ENCODE peak calls at places on chromosomes 13 and 19, in nine cellular contexts. F is stimulated activated CD4-positive, alpha-beta T cell treated with anti-CD3 and anti-CD28 coated beads, Interleukin-1b, Interleukin-23, amount 100 ng/mL, for 48 hours; Z is AG04450; K is left lung; C is adipocyte; R is stimulated activated CD8-positive, alpha-beta memory T cell treated with anti-CD3 and anti-CD28 coated beads, Interleukin-4, amount 100 ng/mL, for 24 hours; O is lower leg skin; Q is GM03348; L is activated CD8-positive, alpha-beta memory T cell treated with anti-CD3 and anti-CD28 coated beads for 48 hours. X is an unnamed sample.

GRCh38 chr13:107348931-107349330 is 781.0 kb upstream of the ARGLU1 start:
- DNase-seq in F (no peak), Z (no peak), K (no peak), C (peak; percentile 68), R (no peak), O (no peak), Q (no peak), L (no peak), X (no peak)

GRCh38 chr19:53172892-53173291 is 14.0 kb upstream of the ZNF347 start:
- DNase-seq in F (no peak), Z (no peak), K (no peak), C (no peak), R (no peak), O (no peak), Q (no peak), L (no peak), X (no peak)

GRCh38 chr19:17867087-17867486 is 4.7 kb upstream of the SLC5A5 start:
- DNase-seq in F (no peak), Z (no peak), K (no peak), C (no peak), R (no peak), O (no peak), Q (no peak), L (no peak), X (no peak)

GRCh38 chr19:58572026-58572817 is 913 bp downstream of the MZF1 start:
- DNase-seq in F (no peak), Z (no peak), K (no peak), C (no peak), R (no peak), O (no peak), Q (no peak), L (no peak), X (peak; percentile 20)

GRCh38 chr13:47039106-47039505 is 142.3 kb upstream of the HTR2A start:
- DNase-seq in F (no peak), Z (peak; percentile 50), K (no peak), C (peak; percentile 42), R (no peak), O (no peak), Q (peak; percentile 52), L (no peak), X (no peak)

GRCh38 chr19:42524250-42524649 is 4.0 kb downstream of the CEACAM1 start:
- DNase-seq in F (no peak), Z (no peak), K (no peak), C (no peak), R (no peak), O (no peak), Q (no peak), L (no peak), X (no peak)

GRCh38 chr13:47119568-47120080 is 222.8 kb upstream of the HTR2A start:
- DNase-seq in F (no peak), Z (no peak), K (no peak), C (no peak), R (no peak), O (no peak), Q (no peak), L (no peak), X (no peak)

GRCh38 chr19:10431943-10432735 is 11.8 kb downstream of the PDE4A start:
- DNase-seq in F (peak; percentile 34), Z (no peak), K (peak; percentile 92), C (peak; percentile 79), R (no peak), O (no peak), Q (peak; percentile 93), L (no peak), X (no peak)

GRCh38 chr19:1935484-1936208 is 5.3 kb upstream of the CSNK1G2 start:
- DNase-seq in F (peak; percentile 56), Z (no peak), K (no peak), C (no peak), R (no peak), O (no peak), Q (no peak), L (no peak), X (no peak)

GRCh38 chr13:29893438-29893837 is 43.0 kb upstream of the UBL3 start:
- DNase-seq in F (no peak), Z (no peak), K (no peak), C (no peak), R (no peak), O (no peak), Q (peak; percentile 31), L (no peak), X (no peak)

GRCh38 chr19:30941591-30941990 is 407.6 kb downstream of the TSHZ3 start:
- DNase-seq in F (no peak), Z (no peak), K (no peak), C (no peak), R (no peak), O (no peak), Q (no peak), L (no peak), X (no peak)

GRCh38 chr13:98978280-98978679 is 416 bp upstream of the DOCK9 start:
- DNase-seq in F (no peak), Z (peak; percentile 69), K (no peak), C (peak; percentile 42), R (no peak), O (no peak), Q (peak; percentile 67), L (no peak), X (no peak)

GRCh38 chr13:21075303-21076264 is 14.2 kb upstream of the LATS2 start:
- DNase-seq in F (no peak), Z (no peak), K (peak; percentile 91), C (peak; percentile 17), R (no peak), O (no peak), Q (peak; percentile 31), L (no peak), X (peak; percentile 28)

GRCh38 chr19:49851456-49852259 is 699 bp downstream of the PTOV1 start:
- DNase-seq in F (no peak), Z (no peak), K (peak; percentile 83), C (peak; percentile 57), R (no peak), O (peak; percentile 35), Q (peak; percentile 66), L (no peak), X (no peak)

GRCh38 chr13:110322828-110323171 is 15.7 kb downstream of the COL4A2 start:
- DNase-seq in F (no peak), Z (no peak), K (no peak), C (no peak), R (no peak), O (no peak), Q (no peak), L (no peak), X (no peak)

GRCh38 chr19:46068345-46069258 is 27.8 kb upstream of the IGFL4 start:
- DNase-seq in F (no peak), Z (peak; percentile 47), K (no peak), C (peak; percentile 88), R (no peak), O (no peak), Q (peak; percentile 79), L (no peak), X (no peak)

GRCh38 chr13:75226092-75226491 is 255.9 kb downstream of the TBC1D4 start:
- DNase-seq in F (no peak), Z (no peak), K (peak; percentile 80), C (no peak), R (no peak), O (no peak), Q (no peak), L (no peak), X (no peak)

GRCh38 chr19:47032171-47032811 is 12.7 kb downstream of the NPAS1 start:
- DNase-seq in F (peak; percentile 61), Z (no peak), K (peak; percentile 85), C (peak; percentile 55), R (peak; percentile 42), O (no peak), Q (peak; percentile 63), L (peak; percentile 23), X (no peak)

GRCh38 chr19:32373614-32374295 is 28.3 kb downstream of the ZNF507 start:
- DNase-seq in F (no peak), Z (peak; percentile 97), K (no peak), C (peak; percentile 95), R (no peak), O (no peak), Q (peak; percentile 88), L (no peak), X (no peak)

GRCh38 chr13:36986462-36987240 is 12.5 kb downstream of the ALG5 start:
- DNase-seq in F (no peak), Z (no peak), K (no peak), C (no peak), R (no peak), O (no peak), Q (no peak), L (no peak), X (no peak)

GRCh38 chr19:16433986-16434385 is 37.8 kb downstream of the EPS15L1 start:
- DNase-seq in F (no peak), Z (no peak), K (no peak), C (no peak), R (no peak), O (no peak), Q (no peak), L (no peak), X (no peak)

GRCh38 chr13:65336106-65336603 is 1894.0 kb downstream of the PCDH9 start:
- DNase-seq in F (no peak), Z (no peak), K (no peak), C (no peak), R (no peak), O (no peak), Q (no peak), L (no peak), X (no peak)

GRCh38 chr13:29162638-29163037 is 342.5 kb downstream of the MTUS2 start:
- DNase-seq in F (no peak), Z (no peak), K (no peak), C (peak; percentile 39), R (no peak), O (no peak), Q (peak; percentile 69), L (no peak), X (no peak)

GRCh38 chr13:102658678-102659077 is 36.2 kb downstream of the METTL21C start:
- DNase-seq in F (no peak), Z (no peak), K (no peak), C (no peak), R (no peak), O (no peak), Q (no peak), L (no peak), X (no peak)

GRCh38 chr19:42288411-42288810 is 13.5 kb upstream of the PRR19 start:
- DNase-seq in F (no peak), Z (no peak), K (no peak), C (no peak), R (no peak), O (no peak), Q (no peak), L (no peak), X (no peak)

GRCh38 chr19:17125052-17125727 is 49.6 kb downstream of the MYO9B start:
- DNase-seq in F (peak; percentile 37), Z (no peak), K (no peak), C (peak; percentile 32), R (no peak), O (no peak), Q (no peak), L (no peak), X (no peak)

GRCh38 chr13:43564941-43565340 is 221.8 kb downstream of the ENOX1 start:
- DNase-seq in F (no peak), Z (no peak), K (no peak), C (no peak), R (no peak), O (no peak), Q (no peak), L (no peak), X (no peak)

GRCh38 chr13:98955336-98955735 is 22.5 kb downstream of the DOCK9 start:
- DNase-seq in F (no peak), Z (no peak), K (no peak), C (no peak), R (no peak), O (no peak), Q (no peak), L (no peak), X (no peak)

GRCh38 chr19:46616631-46617322 is 8.1 kb downstream of the PTGIR start:
- DNase-seq in F (peak; percentile 63), Z (no peak), K (peak; percentile 86), C (peak; percentile 68), R (peak; percentile 42), O (no peak), Q (peak; percentile 67), L (peak; percentile 64), X (no peak)

GRCh38 chr13:51623473-51623872 is 39.2 kb downstream of the WDFY2 start:
- DNase-seq in F (no peak), Z (no peak), K (no peak), C (no peak), R (no peak), O (no peak), Q (no peak), L (no peak), X (no peak)

GRCh38 chr13:99657848-99658265 is 156.6 kb downstream of the TM9SF2 start:
- DNase-seq in F (peak; percentile 26), Z (no peak), K (peak; percentile 79), C (no peak), R (no peak), O (no peak), Q (peak; percentile 52), L (no peak), X (no peak)

X was measured in tibial nerve.